ENCODE peak calls at places on chromosome 21, in four cellular contexts. W is IMR-90, D is endothelial cell of umbilical vein, Y is K562. F is an unnamed sample. For H3K9me1, the result is how much of the 10 kb centered on the place peaks cover.

GRCh38 chr21:34630536-34631143 is 15.7 kb upstream of the RCAN1 start:
- DNase-seq in W (peak), D (peak), Y (peak), F (no peak)

GRCh38 chr21:44699502-44700001 is 2.6 kb downstream of the KRTAP10-12 start:
- DNase-seq in W (no peak), D (no peak), Y (peak), F (no peak)

GRCh38 chr21:29018540-29018939 is 609 bp downstream of the RWDD2B start:
- DNase-seq in W (no peak), D (peak), Y (no peak), F (no peak)

GRCh38 chr21:24023402-24023801 is 1583.9 kb downstream of the MRPL39 start:
- DNase-seq in W (peak), D (peak), Y (no peak), F (no peak)

GRCh38 chr21:32392880-32393676 is at the start of gene URB1:
- DNase-seq in W (peak), D (peak), Y (peak), F (no peak)

GRCh38 chr21:35525443-35525842 is 476.3 kb upstream of the RUNX1 start:
- DNase-seq in W (peak), D (no peak), Y (no peak), F (peak)

GRCh38 chr21:14382835-14383595 is at the start of gene HSPA13:
- DNase-seq in W (peak), D (peak), Y (peak), F (peak)

GRCh38 chr21:34967509-34968289 is 81.4 kb downstream of the RUNX1 start:
- DNase-seq in W (peak), D (no peak), Y (peak), F (no peak)

GRCh38 chr21:35011681-35012080 is 37.4 kb downstream of the RUNX1 start:
- DNase-seq in W (peak), D (no peak), Y (no peak), F (no peak)

GRCh38 chr21:38903578-38904193 is 98.0 kb downstream of the ETS2 start:
- DNase-seq in W (no peak), D (no peak), Y (no peak), F (peak)

GRCh38 chr21:29849735-29850176 is 90.0 kb downstream of the GRIK1 start:
- DNase-seq in W (peak), D (peak), Y (peak), F (peak)

GRCh38 chr21:18499761-18500376 is 96.3 kb upstream of the TMPRSS15 start:
- DNase-seq in W (peak), D (peak), Y (peak), F (no peak)

GRCh38 chr21:28745131-28746055 is 247.3 kb downstream of the LTN1 start:
- DNase-seq in W (peak), D (peak), Y (peak), F (peak)

GRCh38 chr21:34186119-34186719 is 112.8 kb downstream of the MRPS6 start:
- DNase-seq in W (no peak), D (no peak), Y (peak), F (no peak)

GRCh38 chr21:25324666-25325065 is 282.6 kb downstream of the MRPL39 start:
- DNase-seq in W (no peak), D (no peak), Y (no peak), F (no peak)

GRCh38 chr21:24302400-24302799 is 1304.9 kb downstream of the MRPL39 start:
- DNase-seq in W (no peak), D (no peak), Y (no peak), F (no peak)

GRCh38 chr21:35319684-35320083 is 270.6 kb upstream of the RUNX1 start:
- DNase-seq in W (no peak), D (no peak), Y (no peak), F (no peak)

GRCh38 chr21:38804617-38805281 is 980 bp upstream of the ETS2 start:
- DNase-seq in W (peak), D (peak), Y (peak), F (no peak)

GRCh38 chr21:44723177-44724131 is 12.1 kb upstream of the TSPEAR start:
- DNase-seq in W (no peak), D (no peak), Y (no peak), F (no peak)

GRCh38 chr21:34952701-34953100 is 96.4 kb downstream of the RUNX1 start:
- DNase-seq in W (no peak), D (no peak), Y (no peak), F (no peak)

GRCh38 chr21:22791986-22792560 is 1793.9 kb downstream of the NCAM2 start:
- DNase-seq in W (peak), D (peak), Y (peak), F (no peak)

GRCh38 chr21:38979271-38980196 is 173.8 kb downstream of the ETS2 start:
- DNase-seq in W (peak), D (no peak), Y (no peak), F (no peak)

GRCh38 chr21:29332461-29333354 is 34.0 kb downstream of the BACH1 start:
- DNase-seq in W (peak), D (peak), Y (no peak), F (no peak)

GRCh38 chr21:35136586-35137254 is 87.6 kb upstream of the RUNX1 start:
- DNase-seq in W (peak), D (peak), Y (peak), F (peak)

GRCh38 chr21:36419241-36419640 is 34.0 kb downstream of the CHAF1B start:
- DNase-seq in W (no peak), D (no peak), Y (no peak), F (no peak)

GRCh38 chr21:36155603-36156338 is 853 bp upstream of the DOP1B start:
- DNase-seq in W (no peak), D (no peak), Y (no peak), F (no peak)

GRCh38 chr21:28212056-28212455 is 780.6 kb downstream of the LTN1 start:
- DNase-seq in W (no peak), D (no peak), Y (no peak), F (no peak)

GRCh38 chr21:19522384-19522783 is 1118.8 kb upstream of the TMPRSS15 start:
- DNase-seq in W (no peak), D (no peak), Y (no peak), F (no peak)

GRCh38 chr21:25626752-25627151 is 12.3 kb upstream of the JAM2 start:
- DNase-seq in W (no peak), D (no peak), Y (no peak), F (no peak)

GRCh38 chr21:25385912-25386474 is 221.3 kb downstream of the MRPL39 start:
- DNase-seq in W (peak), D (peak), Y (peak), F (no peak)

GRCh38 chr21:34536820-34537219 is 24.8 kb upstream of the KCNE1 start:
- DNase-seq in W (peak), D (no peak), Y (no peak), F (peak)

GRCh38 chr21:29697555-29698193 is 242.1 kb downstream of the GRIK1 start:
- DNase-seq in W (peak), D (no peak), Y (no peak), F (no peak)

DNA sequence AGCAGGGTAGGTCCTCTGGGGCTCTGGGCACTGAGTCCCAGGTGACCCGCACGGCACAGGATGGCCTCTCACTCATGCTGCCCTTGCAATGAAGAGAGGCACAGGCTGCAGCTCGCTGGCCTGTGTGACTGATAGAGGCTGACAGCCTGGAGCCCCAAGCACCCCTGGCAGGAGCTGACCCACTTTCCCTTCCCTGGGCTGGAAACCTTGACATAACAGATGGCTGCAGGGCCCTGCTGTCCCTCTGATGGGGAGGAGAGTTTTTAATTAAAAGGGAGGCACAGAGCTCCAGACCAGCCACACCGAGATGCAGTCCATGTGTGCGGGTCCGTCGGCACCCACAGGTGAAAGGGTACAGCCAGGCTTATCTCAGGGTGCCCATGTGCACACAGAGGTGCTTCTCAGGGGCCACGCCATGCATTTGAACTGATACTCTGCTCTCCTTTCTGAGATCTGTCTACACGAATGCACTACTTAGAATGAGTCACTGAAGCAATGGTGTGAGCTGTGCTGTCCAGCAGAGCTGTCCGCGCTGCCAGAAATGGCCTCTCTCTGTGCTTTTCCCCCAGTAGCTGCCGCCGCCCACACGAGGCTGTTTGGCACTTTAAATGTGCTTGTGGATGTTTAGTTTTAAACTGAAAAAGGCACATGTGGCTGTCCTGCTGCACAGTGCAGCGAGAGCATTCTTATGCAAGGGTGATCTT is 87.3 kb upstream of the COL6A1 start:
- DNase-seq in W (peak), D (no peak), Y (no peak), F (no peak)
- H3K9ac ChIP-seq in W (no peak), D (no peak), Y (no peak), F (no peak)

GRCh38 chr21:26834181-26834945 is 10.8 kb downstream of the ADAMTS1 start:
- DNase-seq in W (peak), D (no peak), Y (no peak), F (no peak)

GRCh38 chr21:26835027-26835713 is 10.0 kb downstream of the ADAMTS1 start:
- DNase-seq in W (peak), D (no peak), Y (no peak), F (no peak)

GRCh38 chr21:26833011-26833410 is 12.2 kb downstream of the ADAMTS1 start:
- DNase-seq in W (no peak), D (no peak), Y (no peak), F (no peak)

GRCh38 chr21:26832513-26832912 is 12.7 kb downstream of the ADAMTS1 start:
- DNase-seq in W (no peak), D (no peak), Y (no peak), F (no peak)

GRCh38 chr21:26833460-26833939 is 11.7 kb downstream of the ADAMTS1 start:
- DNase-seq in W (no peak), D (no peak), Y (no peak), F (no peak)
- H3K9me1 ChIP-seq in W (under half), D (under half), Y (under half), F (under half)

DNA sequence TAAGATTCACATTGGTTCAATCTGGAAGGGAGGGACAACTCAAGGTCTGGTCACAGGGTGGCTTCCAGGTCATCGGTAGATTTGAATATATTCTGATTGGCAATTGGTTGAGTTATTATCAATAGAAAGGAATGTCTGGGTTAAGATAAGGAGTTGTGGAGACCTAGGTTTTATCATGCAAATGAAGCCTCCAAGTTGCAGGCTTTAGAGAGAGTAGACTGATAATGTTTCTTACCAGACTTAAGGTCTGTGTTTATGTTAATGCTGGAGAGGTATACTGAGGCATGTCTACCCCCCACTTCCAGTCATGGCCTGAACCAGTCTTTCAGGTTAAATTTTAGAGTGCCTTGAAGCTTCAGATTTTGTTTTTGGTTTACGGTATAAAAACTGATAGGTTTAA is 29.7 kb downstream of the USP25 start:
- DNase-seq in W (no peak), D (no peak), Y (no peak), F (no peak)
- H3K27ac ChIP-seq in W (no peak), D (no peak), Y (no peak), F (no peak)

DNA sequence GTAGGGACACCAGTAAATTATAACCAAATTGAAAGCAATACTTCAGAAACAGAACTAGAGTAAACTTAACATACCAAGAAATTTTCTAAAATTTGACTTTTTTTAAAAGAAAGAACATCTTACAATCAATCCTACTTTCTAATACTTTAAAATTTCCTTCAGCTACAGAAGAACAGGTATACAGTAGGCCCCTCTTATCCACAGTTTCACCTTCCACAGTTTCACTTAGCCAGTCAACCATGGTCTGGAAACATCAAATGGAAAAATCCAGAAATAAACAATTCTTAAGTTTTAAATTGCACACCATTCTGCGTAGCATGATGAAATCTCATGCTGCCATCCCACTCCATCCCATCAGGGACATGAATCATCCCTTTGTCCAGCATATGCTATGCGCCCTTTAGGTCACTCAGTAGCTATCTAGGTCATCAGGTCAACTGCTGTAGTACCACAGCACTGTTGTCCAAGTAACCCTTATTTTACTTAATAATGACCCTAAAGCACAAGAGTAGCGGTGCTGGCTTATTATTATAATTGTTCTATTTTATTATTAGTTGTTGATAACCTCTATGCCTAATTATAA is 67.7 kb downstream of the HSF2BP start:
- DNase-seq in W (no peak), D (peak), Y (no peak), F (no peak)
- H3K9ac ChIP-seq in W (no peak), D (peak), Y (no peak), F (no peak)

GRCh38 chr21:41635874-41636273 is 127.9 kb upstream of the TMPRSS2 start:
- DNase-seq in W (no peak), D (no peak), Y (no peak), F (no peak)

GRCh38 chr21:41633627-41634026 is 125.7 kb upstream of the TMPRSS2 start:
- DNase-seq in W (no peak), D (no peak), Y (no peak), F (no peak)

GRCh38 chr21:41632748-41633475 is 125.0 kb upstream of the TMPRSS2 start:
- DNase-seq in W (no peak), D (no peak), Y (no peak), F (no peak)

GRCh38 chr21:41634211-41634694 is 126.3 kb upstream of the TMPRSS2 start:
- DNase-seq in W (no peak), D (no peak), Y (no peak), F (peak)

GRCh38 chr21:41634858-41635257 is 126.9 kb upstream of the TMPRSS2 start:
- DNase-seq in W (peak), D (no peak), Y (no peak), F (no peak)
- H3K9me1 ChIP-seq in W (under half), D (under half), Y (under half), F (under half)

GRCh38 chr21:16420086-16420724 is 690.4 kb downstream of the USP25 start:
- DNase-seq in W (peak), D (peak), Y (no peak), F (no peak)

GRCh38 chr21:16422702-16423101 is 692.9 kb downstream of the USP25 start:
- DNase-seq in W (no peak), D (peak), Y (no peak), F (no peak)

GRCh38 chr21:16419188-16419874 is 689.5 kb downstream of the USP25 start:
- DNase-seq in W (peak), D (peak), Y (no peak), F (no peak)

GRCh38 chr21:16418211-16418610 is 688.4 kb downstream of the USP25 start:
- DNase-seq in W (no peak), D (peak), Y (no peak), F (no peak)

GRCh38 chr21:16418663-16419062 is 688.9 kb downstream of the USP25 start:
- DNase-seq in W (no peak), D (no peak), Y (no peak), F (no peak)
- H3K27ac ChIP-seq in W (no peak), D (peak), Y (no peak), F (no peak)

GRCh38 chr21:31012133-31013089 is 25.9 kb downstream of the KRTAP19-8 start:
- DNase-seq in W (no peak), D (no peak), Y (no peak), F (no peak)
- H3K9ac ChIP-seq in W (no peak), D (no peak), Y (no peak), F (no peak)

DNA sequence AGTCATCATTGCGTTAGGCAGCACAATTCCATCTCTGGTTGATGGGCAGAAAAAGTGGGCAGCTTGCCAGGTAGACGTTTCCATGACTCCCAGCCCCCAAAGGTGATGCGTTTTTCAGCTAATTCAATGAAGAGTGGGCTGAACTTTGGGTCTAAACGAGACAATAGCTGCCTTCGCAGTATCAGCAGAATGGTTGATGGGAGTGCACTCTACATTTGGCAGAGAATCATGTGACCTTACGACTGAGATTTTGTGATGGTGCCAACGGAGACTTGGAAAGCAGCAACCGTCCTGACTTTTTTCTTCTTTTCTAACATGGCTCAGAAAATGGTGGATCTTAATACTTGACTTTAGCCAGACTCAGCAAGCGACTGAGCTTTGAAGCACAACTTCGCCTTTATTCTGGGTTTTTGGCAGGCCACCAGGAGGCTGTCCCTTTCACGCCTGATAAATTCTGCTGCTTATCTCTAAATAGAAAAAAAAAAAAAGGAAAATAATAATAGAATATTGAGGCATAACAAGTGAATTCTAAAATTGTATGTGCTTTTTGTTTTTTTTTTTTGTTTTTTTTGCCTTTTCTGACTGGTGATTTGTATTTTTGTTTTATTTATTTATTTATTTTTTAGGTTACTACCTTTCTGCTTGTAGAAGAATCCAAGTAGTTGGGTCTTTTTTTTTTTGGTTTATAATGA is 804.8 kb downstream of the USP25 start:
- DNase-seq in W (peak), D (peak), Y (no peak), F (no peak)
- H3K9me1 ChIP-seq in W (under half), D (under half), Y (under half), F (under half)

DNA sequence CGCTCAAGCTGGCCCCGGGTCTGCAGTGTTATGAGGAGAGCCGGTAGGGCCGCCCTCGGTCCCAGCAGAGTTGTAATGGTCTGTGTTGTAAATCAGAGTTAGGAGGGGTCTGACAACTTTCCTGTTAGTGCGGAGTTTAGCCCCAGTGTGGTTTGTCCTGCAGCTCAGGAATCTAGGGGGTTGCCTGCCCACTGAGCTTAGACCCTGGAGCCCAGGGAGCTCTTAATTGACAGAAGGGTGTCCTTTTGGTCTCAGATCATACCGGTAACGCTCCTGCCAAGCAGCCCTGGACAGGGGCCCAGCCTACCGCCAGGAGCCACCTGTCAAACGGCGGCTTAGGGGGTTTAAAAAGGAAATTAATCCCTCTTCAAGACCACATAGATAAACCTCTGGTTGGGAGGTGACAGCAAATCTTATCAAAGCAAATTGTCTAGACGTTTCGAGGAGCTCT is 164.4 kb downstream of the DYRK1A start:
- DNase-seq in W (no peak), D (no peak), Y (no peak), F (no peak)
- H3K27ac ChIP-seq in W (no peak), D (no peak), Y (no peak), F (no peak)